ENCODE peak calls at places on chromosome 9, in four cellular contexts. D is nephron progenitor cell, A is Peyer's patch, K is body of pancreas. V is an unnamed sample.

GRCh38 chr9:132588098-132588497 is 5.7 kb downstream of the BARHL1 start:
- DNase-seq in A (no peak), D (no peak), K (no peak), V (no peak)

GRCh38 chr9:111525056-111525977 is at the start of gene ZNF483:
- DNase-seq in A (peak; percentile 41), K (peak; percentile 79), D (peak; percentile 92), V (peak; percentile 88)

GRCh38 chr9:128927731-128928411 is 7.1 kb downstream of the PHYHD1 start:
- DNase-seq in A (peak; percentile 43), D (peak; percentile 67), K (peak; percentile 70), V (peak; percentile 47)

GRCh38 chr9:129889936-129890717 is 54.9 kb downstream of the USP20 start:
- DNase-seq in D (no peak), A (peak; percentile 71), K (no peak), V (no peak)

GRCh38 chr9:125889524-125890473 is 142.6 kb downstream of the PBX3 start:
- DNase-seq in D (peak; percentile 67), K (peak; percentile 19), A (no peak), V (peak; percentile 12)

GRCh38 chr9:131197160-131197911 is 72.0 kb downstream of the NUP214 start:
- DNase-seq in K (no peak), D (no peak), A (no peak), V (no peak)

GRCh38 chr9:76004526-76004925 is 114.1 kb downstream of the PCSK5 start:
- DNase-seq in K (no peak), D (no peak), A (no peak), V (no peak)

GRCh38 chr9:134024393-134024792 is 888 bp upstream of the BRD3OS start:
- DNase-seq in K (no peak), D (no peak), A (no peak), V (no peak)

GRCh38 chr9:116152941-116153764 is 438 bp upstream of the PAPPA start:
- DNase-seq in D (peak; percentile 16), A (no peak), K (no peak), V (no peak)

GRCh38 chr9:100602302-100602930 is 24.5 kb downstream of the CAVIN4 start:
- DNase-seq in K (peak; percentile 44), A (no peak), D (peak; percentile 37), V (peak; percentile 24)

GRCh38 chr9:100597236-100597635 is 19.4 kb downstream of the CAVIN4 start:
- DNase-seq in D (no peak), A (no peak), K (no peak), V (no peak)

GRCh38 chr9:100600511-100601079 is 22.7 kb downstream of the CAVIN4 start:
- DNase-seq in A (no peak), K (no peak), D (no peak), V (no peak)

GRCh38 chr9:100598641-100599145 is 20.8 kb downstream of the CAVIN4 start:
- DNase-seq in A (peak; percentile 68), K (peak; percentile 88), D (peak; percentile 91), V (peak; percentile 91)

GRCh38 chr9:100601216-100601615 is 23.3 kb downstream of the CAVIN4 start:
- DNase-seq in A (no peak), K (peak; percentile 44), D (peak; percentile 54), V (peak; percentile 33)
- TF ChIP-seq CTCF in A (peak; percentile 44), K (peak; percentile 5), D (peak; percentile 65), V (peak; percentile 70)

DNA sequence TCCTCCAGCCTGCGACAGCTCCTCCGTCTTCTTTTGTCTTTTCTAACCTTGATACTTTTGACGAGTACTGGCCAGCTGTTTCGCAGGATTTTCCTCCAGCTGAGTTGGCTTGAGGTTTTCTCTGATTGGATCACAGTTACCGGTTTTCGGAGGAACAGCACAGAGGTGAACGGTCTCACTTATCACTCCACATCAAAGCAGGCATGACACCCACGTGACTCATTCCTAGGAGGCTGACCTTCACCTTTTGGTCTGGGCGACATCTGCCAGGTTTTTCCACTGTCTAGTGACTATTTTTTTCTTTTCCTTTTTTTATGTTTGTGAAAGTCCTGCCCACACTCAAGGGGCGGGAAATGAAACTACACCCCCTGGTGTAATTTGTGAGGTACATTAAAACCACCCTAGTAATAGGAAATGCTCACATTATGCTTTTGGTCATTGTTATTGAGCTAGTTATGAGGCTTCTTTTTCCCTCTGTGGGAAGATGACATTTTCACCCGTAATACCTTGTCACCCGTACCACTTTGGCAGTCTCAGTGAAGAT is 319.2 kb downstream of the GADD45G start:
- DNase-seq in D (peak; percentile 39), K (no peak), A (peak; percentile 17), V (no peak)
- TF ChIP-seq CTCF in D (no peak), K (no peak), A (no peak), V (peak; percentile 13)

DNA sequence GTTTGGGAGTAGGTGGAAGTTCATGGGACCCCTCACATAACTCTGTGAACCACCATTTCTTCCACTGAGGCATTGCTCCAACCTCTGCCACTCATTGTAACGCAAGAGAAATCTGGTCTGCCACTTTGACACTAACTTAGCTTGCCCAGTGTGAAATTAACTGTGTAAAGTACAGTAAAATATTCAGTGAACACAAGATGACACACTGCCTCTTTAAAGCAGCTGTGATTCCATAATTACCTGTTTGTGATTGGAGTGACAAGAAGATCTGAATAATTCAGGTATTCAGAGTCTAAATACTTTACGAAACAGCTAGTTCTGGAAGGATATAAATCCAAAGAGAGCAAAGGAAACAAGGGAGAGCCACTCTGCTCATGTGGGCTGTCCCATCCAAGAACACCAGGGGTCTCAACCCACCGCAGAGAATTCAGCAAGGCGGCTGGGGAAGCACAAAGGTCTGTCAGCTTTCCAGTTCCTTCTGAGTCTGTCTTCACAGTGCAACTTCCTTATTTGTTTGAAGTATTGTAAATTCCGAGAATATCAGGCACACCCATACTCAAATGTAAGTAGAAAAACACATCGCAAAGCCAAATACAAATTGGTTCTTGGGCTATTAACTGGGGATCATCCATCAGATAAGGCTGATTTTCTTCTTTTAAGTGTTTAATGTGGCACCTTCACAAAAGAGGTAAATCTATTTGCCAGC is 86.9 kb downstream of the GNAQ start:
- DNase-seq in A (no peak), K (no peak), D (peak; percentile 12), V (no peak)
- TF ChIP-seq CTCF in A (peak; percentile 17), K (no peak), D (peak; percentile 23), V (peak; percentile 36)

GRCh38 chr9:119284118-119284517 is 85.1 kb downstream of the BRINP1 start:
- DNase-seq in A (no peak), K (no peak), D (peak; percentile 25), V (no peak)
- TF ChIP-seq CTCF in A (no peak), K (no peak), D (peak; percentile 39), V (peak; percentile 42)

GRCh38 chr9:127598839-127599549 is 13.1 kb upstream of the STXBP1 start:
- DNase-seq in A (no peak), K (no peak), D (no peak), V (no peak)

GRCh38 chr9:127595606-127596005 is 16.5 kb upstream of the STXBP1 start:
- DNase-seq in K (no peak), D (no peak), A (no peak), V (no peak)

GRCh38 chr9:127603226-127603625 is 8.9 kb upstream of the STXBP1 start:
- DNase-seq in D (no peak), K (no peak), A (no peak), V (no peak)

GRCh38 chr9:127599550-127599891 is 12.6 kb upstream of the STXBP1 start:
- DNase-seq in K (no peak), A (no peak), D (no peak), V (no peak)
- TF ChIP-seq CTCF in K (no peak), A (no peak), D (no peak), V (no peak)

GRCh38 chr9:27660148-27660547 is 86.9 kb upstream of the C9orf72 start:
- DNase-seq in A (no peak), K (no peak), D (no peak), V (no peak)

GRCh38 chr9:27664136-27664819 is 91.0 kb upstream of the C9orf72 start:
- DNase-seq in D (no peak), K (no peak), A (no peak), V (no peak)

GRCh38 chr9:27665121-27665520 is 91.8 kb upstream of the C9orf72 start:
- DNase-seq in A (no peak), K (no peak), D (no peak), V (no peak)
- TF ChIP-seq CTCF in A (no peak), K (no peak), D (no peak), V (no peak)

DNA sequence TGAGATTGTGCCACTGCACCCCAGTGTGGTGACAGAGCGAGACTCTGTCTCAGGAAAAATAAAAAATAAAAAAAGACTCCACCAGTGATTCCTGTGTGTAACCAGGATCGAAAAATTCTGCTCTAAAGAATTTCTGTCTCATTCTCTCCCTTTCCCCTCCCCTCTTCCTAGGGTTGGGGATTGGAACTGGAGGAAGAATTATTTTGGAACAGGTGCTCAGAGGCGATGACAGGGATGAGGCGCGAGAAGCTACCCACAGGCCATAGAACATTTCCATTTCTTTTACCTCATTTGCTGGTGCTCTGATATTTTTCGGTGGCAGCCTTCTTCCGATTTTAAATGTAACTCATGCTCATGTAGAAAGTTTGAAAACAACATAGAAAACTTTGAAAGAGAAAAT is 80.1 kb downstream of the DAPK1 start:
- DNase-seq in K (no peak), A (no peak), D (no peak), V (no peak)
- TF ChIP-seq CTCF in K (no peak), A (no peak), D (no peak), V (no peak)

DNA sequence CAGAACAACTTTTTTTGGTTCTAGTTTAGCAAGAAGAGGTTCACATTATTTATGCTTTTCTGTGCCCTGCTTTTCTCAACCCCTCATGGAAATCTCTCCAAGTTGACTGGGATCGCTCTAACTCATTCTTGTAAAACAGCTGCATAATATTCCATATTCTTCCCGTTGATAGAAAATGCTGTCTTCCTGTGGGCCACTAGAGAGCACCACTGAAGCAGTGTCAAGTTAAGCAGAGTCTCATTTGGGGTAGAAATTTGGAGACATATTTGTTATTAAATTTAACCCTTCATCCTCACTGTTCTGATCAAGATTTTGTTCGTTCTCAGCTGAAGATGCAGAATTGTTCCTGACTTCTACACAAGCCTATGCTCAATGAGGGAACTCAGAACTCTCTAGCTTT is 140.1 kb downstream of the CEMIP2 start:
- DNase-seq in A (no peak), D (no peak), K (no peak), V (no peak)
- TF ChIP-seq CTCF in A (no peak), D (no peak), K (no peak), V (peak; percentile 7)